ENCODE peak calls at places on chromosomes 11 and 22, in ten cellular contexts. N is fibroblast of lung, F is Caco-2, Y is HAP-1, T is aorta, M is sigmoid colon, I is HCT116, E is ovary, D is bronchial epithelial cell, L is neuronal stem cell. Q is an unnamed sample. For H3K36me3, the result is how much of the 10 kb centered on the place peaks cover.

GRCh38 chr22:28969401-28970168 is 86.2 kb downstream of the ZNRF3 start:
- DNase-seq in D (no peak), Y (no peak), F (no peak), M (no peak), N (peak), L (no peak), I (no peak), T (no peak), E (no peak), Q (no peak)

GRCh38 chr11:14538271-14538925 is 18.2 kb upstream of the PSMA1 start:
- DNase-seq in D (no peak), Y (no peak), E (no peak), N (no peak), M (no peak), I (no peak), F (no peak), T (no peak), L (no peak), Q (no peak)

GRCh38 chr11:26583550-26583949 is 11.5 kb upstream of the MUC15 start:
- DNase-seq in E (no peak), M (no peak), L (no peak), T (no peak), I (no peak), Y (no peak), F (no peak), N (no peak), D (peak), Q (no peak)

GRCh38 chr11:96023311-96023710 is 99.4 kb upstream of the MTMR2 start:
- DNase-seq in N (no peak), Y (no peak), D (no peak), F (no peak), E (no peak), I (no peak), M (no peak), L (no peak), T (no peak), Q (no peak)

GRCh38 chr11:57568330-57568766 is 876 bp upstream of the UBE2L6 start:
- DNase-seq in T (no peak), Y (peak), M (peak), N (peak), D (peak), E (no peak), L (peak), F (no peak), I (peak), Q (no peak)

GRCh38 chr11:12543596-12544415 is 130.4 kb upstream of the TEAD1 start:
- DNase-seq in E (no peak), D (peak), Y (no peak), F (no peak), L (no peak), M (no peak), T (no peak), I (no peak), N (no peak), Q (peak)

GRCh38 chr11:24391165-24391564 is 105.7 kb upstream of the LUZP2 start:
- DNase-seq in M (no peak), I (no peak), E (no peak), T (no peak), N (peak), D (peak), F (no peak), L (no peak), Y (no peak), Q (no peak)

GRCh38 chr11:45676522-45677095 is 11.2 kb upstream of the CHST1 start:
- DNase-seq in T (peak), F (no peak), Y (no peak), N (no peak), E (no peak), M (peak), I (no peak), D (no peak), L (no peak), Q (no peak)

GRCh38 chr11:65355013-65355775 is 643 bp downstream of the TIGD3 start:
- DNase-seq in I (no peak), T (no peak), Y (peak), M (peak), E (peak), D (no peak), N (no peak), L (peak), F (peak), Q (no peak)

GRCh38 chr11:113184498-113184897 is 129.9 kb upstream of the TTC12 start:
- DNase-seq in N (peak), I (no peak), T (no peak), L (no peak), Y (no peak), M (no peak), F (no peak), E (no peak), D (peak), Q (peak)

GRCh38 chr11:86577663-86578636 is 94.5 kb downstream of the ME3 start:
- DNase-seq in N (peak), I (peak), Y (no peak), F (peak), T (peak), M (peak), L (no peak), E (peak), D (peak), Q (peak)

GRCh38 chr11:92107331-92107730 is 117.3 kb upstream of the FAT3 start:
- DNase-seq in T (no peak), I (no peak), N (no peak), L (no peak), M (no peak), Y (no peak), F (no peak), D (no peak), E (no peak), Q (no peak)

GRCh38 chr11:86938900-86939880 is 16.0 kb downstream of the FZD4 start:
- DNase-seq in D (peak), I (peak), Y (peak), F (no peak), M (no peak), N (no peak), T (no peak), E (no peak), L (peak), Q (no peak)

GRCh38 chr11:70699294-70700221 is 301.2 kb downstream of the CTTN start:
- DNase-seq in I (no peak), T (no peak), N (no peak), D (no peak), L (peak), M (no peak), E (no peak), F (no peak), Y (no peak), Q (no peak)

GRCh38 chr11:68048681-68049508 is 10.1 kb downstream of the TCIRG1 start:
- DNase-seq in N (no peak), M (peak), Y (no peak), T (peak), F (no peak), L (no peak), E (no peak), I (no peak), D (no peak), Q (no peak)

GRCh38 chr22:24402460-24403192 is 24.8 kb upstream of the ADORA2A start:
- DNase-seq in Y (no peak), N (peak), T (peak), I (peak), D (peak), E (peak), F (no peak), M (peak), L (no peak), Q (peak)

GRCh38 chr11:11620251-11620965 is 1.4 kb downstream of the GALNT18 start:
- DNase-seq in I (peak), N (peak), D (peak), T (peak), E (peak), M (peak), F (peak), Y (peak), L (peak), Q (no peak)

GRCh38 chr11:120522736-120523135 is 11.2 kb downstream of the GRIK4 start:
- DNase-seq in D (no peak), M (peak), I (no peak), L (no peak), T (no peak), F (no peak), N (no peak), Y (no peak), E (no peak), Q (no peak)
- H3K4me3 ChIP-seq in D (no peak), M (no peak), I (no peak), L (no peak), T (no peak), F (no peak), N (no peak), Y (no peak), E (no peak), Q (no peak)

DNA sequence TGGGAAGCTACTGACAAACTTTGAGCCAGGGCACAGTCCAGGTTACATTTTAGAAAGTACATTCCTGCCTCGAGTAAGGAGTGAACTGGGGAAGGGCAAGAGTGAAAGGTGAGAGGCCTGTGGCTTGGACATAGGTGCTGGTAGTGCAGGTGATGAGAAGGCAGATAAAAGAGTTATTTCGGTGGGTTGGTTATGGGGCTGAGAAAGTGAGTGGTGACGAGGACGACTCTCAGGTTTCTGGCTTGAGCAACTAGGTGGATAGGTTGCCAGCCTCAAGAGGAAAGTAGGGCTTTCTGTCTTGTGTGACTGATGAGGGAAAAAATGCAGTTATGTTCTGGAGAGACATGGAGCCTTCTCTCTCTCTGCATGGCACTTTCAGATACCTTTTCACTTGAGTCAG is 3.7 kb downstream of the POLR2F start:
- DNase-seq in F (no peak), L (no peak), I (no peak), Y (no peak), N (no peak), M (no peak), D (no peak), T (no peak), E (no peak), Q (no peak)
- H3K36me3 ChIP-seq in F (under half), L (under half), I (under half), Y (half or more), N (under half), M (under half), D (under half), T (under half), E (under half), Q (under half)

DNA sequence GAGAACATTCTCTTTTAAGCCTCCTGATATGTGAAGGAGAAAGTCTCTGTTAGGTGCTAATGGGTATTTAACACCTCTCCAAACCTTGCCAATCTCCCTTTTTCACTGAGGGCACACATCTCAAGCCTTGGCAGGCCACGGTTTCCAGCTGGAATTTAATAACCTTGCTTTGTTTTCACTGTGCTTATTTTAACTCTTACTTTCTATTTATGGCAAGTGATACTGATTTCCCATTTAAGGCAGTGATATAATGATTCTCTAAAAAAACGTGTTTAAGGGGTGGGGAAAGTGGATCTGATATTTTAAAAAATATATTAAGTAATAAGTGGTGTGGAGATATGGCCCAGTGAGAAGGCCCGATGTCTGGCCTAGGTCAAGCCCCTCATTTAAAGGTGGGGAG is 1.1 kb upstream of the RASD2 start:
- DNase-seq in M (no peak), Y (no peak), F (no peak), L (no peak), T (no peak), I (no peak), E (no peak), D (no peak), N (no peak), Q (no peak)
- H3K4me3 ChIP-seq in M (no peak), Y (no peak), F (peak), L (peak), T (no peak), I (no peak), E (no peak), D (peak), N (no peak), Q (no peak)

GRCh38 chr11:36500315-36500721 is 9.8 kb downstream of the TRAF6 start:
- DNase-seq in N (peak), F (no peak), M (no peak), D (peak), L (peak), T (no peak), Y (peak), I (no peak), E (no peak), Q (peak)

GRCh38 chr11:36501236-36501635 is 8.8 kb downstream of the TRAF6 start:
- DNase-seq in M (no peak), L (no peak), Y (no peak), I (no peak), F (no peak), T (no peak), D (no peak), E (no peak), N (peak), Q (no peak)

GRCh38 chr11:36493332-36493731 is 16.7 kb downstream of the TRAF6 start:
- DNase-seq in D (no peak), Y (no peak), M (no peak), E (no peak), N (no peak), I (no peak), T (no peak), L (no peak), F (no peak), Q (no peak)

GRCh38 chr11:36498721-36499120 is 11.4 kb downstream of the TRAF6 start:
- DNase-seq in F (no peak), I (no peak), Y (no peak), T (no peak), M (no peak), L (no peak), E (no peak), N (no peak), D (no peak), Q (no peak)

DNA sequence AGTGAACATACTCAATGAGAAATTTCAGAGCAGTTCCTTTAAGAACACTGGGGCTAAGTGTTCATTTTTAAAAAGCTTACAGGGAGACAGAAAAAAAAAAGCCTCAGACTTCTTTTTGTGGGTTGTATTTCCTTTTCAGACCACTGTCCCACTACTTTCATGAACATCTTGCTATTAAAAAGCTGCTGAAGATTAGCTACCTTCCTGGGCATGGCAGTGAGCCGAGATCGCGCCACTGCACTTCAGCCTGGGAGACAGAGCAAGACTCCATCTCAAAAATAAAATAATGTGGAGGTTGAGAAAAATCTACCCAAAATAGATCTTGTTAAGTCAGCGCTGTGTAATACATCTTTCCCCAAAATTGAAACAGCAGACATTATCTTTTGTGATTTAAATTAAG is 10.7 kb downstream of the TRAF6 start:
- DNase-seq in N (no peak), D (no peak), L (no peak), T (no peak), I (no peak), E (no peak), F (no peak), M (no peak), Y (no peak), Q (no peak)
- H3K36me3 ChIP-seq in N (under half), D (under half), L (under half), T (under half), I (under half), E (under half), F (under half), M (under half), Y (under half), Q (under half)

GRCh38 chr11:108853864-108854263 is 189.0 kb downstream of the DDX10 start:
- DNase-seq in E (no peak), T (no peak), N (no peak), I (no peak), L (peak), D (peak), F (no peak), M (no peak), Y (no peak), Q (peak)
- H3K4me3 ChIP-seq in E (no peak), T (no peak), N (no peak), I (no peak), L (no peak), D (no peak), F (no peak), M (no peak), Y (no peak), Q (no peak)

DNA sequence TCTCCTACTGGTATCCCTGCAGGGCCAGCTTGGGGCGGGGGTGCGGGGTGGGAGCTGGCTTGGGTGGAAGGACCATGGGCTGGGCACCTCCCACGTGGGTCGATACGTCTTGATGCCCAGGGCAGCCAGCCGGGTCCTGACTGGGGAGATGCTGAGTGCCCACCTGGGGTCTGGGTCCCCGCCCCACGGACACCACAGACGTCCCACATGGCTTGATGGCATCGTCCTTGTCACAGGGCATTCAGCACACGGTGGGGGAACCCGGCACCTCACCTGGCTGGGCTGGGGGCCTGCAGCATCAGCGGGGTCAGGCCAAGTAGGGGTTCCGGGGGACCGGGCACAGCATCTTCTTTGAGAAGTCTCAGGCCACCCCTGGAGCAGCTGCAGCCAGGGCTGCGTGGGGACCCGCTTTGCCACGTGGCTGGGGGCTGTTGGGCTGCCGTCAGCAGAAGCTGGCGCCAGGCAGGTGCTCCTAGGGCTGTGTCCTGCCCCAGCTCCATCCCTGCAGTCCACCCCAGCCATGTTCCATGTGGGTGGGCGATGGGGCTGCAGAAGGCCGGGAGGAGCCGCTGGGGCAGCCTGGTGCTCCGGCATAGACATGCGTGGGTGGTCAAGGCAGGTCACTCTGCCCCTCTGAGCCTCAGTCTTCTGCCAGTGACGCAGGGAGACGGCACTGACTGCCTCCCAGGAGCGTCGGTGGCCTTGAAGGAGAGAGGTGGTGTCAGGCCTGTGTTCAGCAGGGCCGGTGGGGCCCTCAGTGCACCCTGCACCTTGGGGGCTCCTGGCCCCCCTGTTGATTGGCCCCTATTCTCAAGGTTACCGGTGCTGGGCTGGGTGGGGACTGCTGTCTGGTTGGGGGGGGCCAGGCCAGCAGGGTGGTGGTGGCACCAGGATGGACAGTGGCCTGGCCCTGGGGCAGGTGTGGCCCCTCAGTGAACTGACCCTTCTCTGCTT is 8.4 kb downstream of the SELENOO start:
- DNase-seq in I (no peak), F (no peak), N (no peak), L (no peak), Y (no peak), D (no peak), E (no peak), M (no peak), T (no peak), Q (no peak)
- H3K36me3 ChIP-seq in I (under half), F (under half), N (under half), L (under half), Y (half or more), D (under half), E (under half), M (under half), T (under half), Q (half or more)

DNA sequence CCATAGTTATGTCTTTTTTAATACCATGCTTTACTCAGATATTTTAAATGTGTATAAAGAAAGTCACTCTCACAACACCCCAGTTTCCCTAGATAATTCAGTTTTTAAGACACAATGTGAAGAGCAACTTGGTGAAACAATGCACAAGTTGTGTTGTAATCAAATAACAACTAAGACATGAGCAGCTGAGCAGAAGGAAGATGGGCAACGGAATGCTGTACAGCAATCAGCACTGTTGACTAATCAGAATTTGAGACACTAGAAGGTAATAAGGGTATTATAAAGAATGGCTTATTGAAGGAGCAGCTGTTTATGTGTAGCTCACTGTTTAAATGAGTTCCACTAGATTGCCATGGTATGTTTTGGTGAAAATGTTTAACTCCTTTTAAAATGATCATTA is 60.1 kb downstream of the SOX6 start:
- DNase-seq in T (no peak), N (no peak), D (no peak), M (no peak), Y (no peak), I (no peak), F (no peak), L (no peak), E (no peak), Q (no peak)
- H3K4me3 ChIP-seq in T (no peak), N (no peak), D (no peak), M (no peak), Y (no peak), I (no peak), F (no peak), L (no peak), E (no peak), Q (no peak)

GRCh38 chr11:123055132-123055924 is 6.6 kb downstream of the HSPA8 start:
- DNase-seq in D (no peak), T (no peak), F (no peak), M (no peak), E (no peak), L (no peak), N (no peak), Y (no peak), I (no peak), Q (no peak)
- H3K36me3 ChIP-seq in D (under half), T (under half), F (under half), M (under half), E (under half), L (under half), N (under half), Y (half or more), I (under half), Q (half or more)

DNA sequence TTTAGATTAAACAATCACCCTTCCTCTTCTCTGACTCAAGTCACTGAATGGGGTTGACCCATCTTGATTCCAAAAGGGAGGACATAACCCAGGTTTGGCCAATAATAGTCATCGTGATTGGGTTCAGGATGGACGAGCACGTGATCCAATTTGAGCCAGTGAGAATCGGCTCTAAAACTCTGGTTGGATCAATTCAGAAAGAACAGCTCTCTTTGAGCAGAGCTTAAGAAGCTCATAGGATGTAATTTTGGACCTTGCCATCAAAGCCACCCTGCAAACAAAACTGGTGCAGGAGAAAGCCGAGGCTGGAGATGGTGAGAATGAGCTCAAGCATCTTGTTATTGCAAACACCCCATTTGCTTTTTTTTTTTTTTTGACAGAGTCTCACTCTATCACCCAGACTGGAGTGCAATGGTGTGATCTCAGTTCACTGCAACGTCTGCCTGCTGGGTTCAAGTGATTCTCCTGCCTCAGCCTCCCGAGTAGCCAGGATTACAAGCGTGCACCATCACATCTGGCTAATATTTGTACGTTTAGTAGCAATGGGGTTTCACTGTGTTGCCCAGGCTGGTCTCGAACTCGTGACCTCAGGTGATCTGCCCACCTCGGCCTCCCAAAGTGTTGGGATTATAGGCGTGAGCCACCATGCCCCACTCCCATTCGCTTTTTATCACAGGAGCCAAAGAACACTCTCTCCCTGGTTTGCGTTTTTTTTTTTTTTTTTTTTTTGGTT is 13.9 kb upstream of the MIAT start:
- DNase-seq in M (no peak), E (no peak), I (no peak), T (no peak), Y (no peak), N (no peak), F (no peak), D (no peak), L (no peak), Q (no peak)
- H3K4me3 ChIP-seq in M (no peak), E (no peak), I (no peak), T (no peak), Y (no peak), N (no peak), F (no peak), D (no peak), L (no peak), Q (no peak)

GRCh38 chr11:121592708-121593107 is 139.9 kb upstream of the SORL1-AS1 start:
- DNase-seq in Y (no peak), E (no peak), M (no peak), F (no peak), L (no peak), D (no peak), T (no peak), I (no peak), N (no peak), Q (no peak)
- H3K36me3 ChIP-seq in Y (under half), E (under half), M (under half), F (under half), L (under half), D (under half), T (under half), I (under half), N (under half), Q (under half)